ENCODE peak calls at places on chromosomes 1 and 21, in seven cellular contexts. W is activated CD8-positive, alpha-beta memory T cell treated with anti-CD3 and anti-CD28 coated beads for 1 hour; A is hypothalamus; E is substantia nigra; H is SW480; T is nucleus accumbens; F is NCI-H1092. Y is an unnamed sample.

GRCh38 chr1:158095737-158096335 is 84.9 kb upstream of the CD1D start:
- DNase-seq in A (no peak), H (no peak), E (no peak), W (no peak), F (no peak), T (no peak), Y (no peak)

GRCh38 chr1:19885821-19886220 is 3.6 kb downstream of the OTUD3 start:
- DNase-seq in T (no peak), H (no peak), W (no peak), F (no peak), E (no peak), A (no peak), Y (no peak)

GRCh38 chr1:145922266-145922665 is 3.7 kb upstream of the PEX11B start:
- DNase-seq in W (no peak), H (no peak), T (no peak), F (no peak), A (no peak), E (no peak), Y (no peak)

GRCh38 chr21:29072873-29073221 is 601 bp downstream of the CCT8 start:
- DNase-seq in F (no peak), A (no peak), E (no peak), T (no peak), W (no peak), H (no peak), Y (no peak)

GRCh38 chr21:45615145-45615711 is 28.3 kb upstream of the PCBP3 start:
- DNase-seq in E (no peak), T (no peak), A (no peak), H (peak), F (peak), W (peak), Y (no peak)

GRCh38 chr1:167648978-167649752 is 19.1 kb downstream of the RCSD1 start:
- DNase-seq in E (no peak), H (no peak), W (no peak), A (no peak), T (no peak), F (no peak), Y (no peak)

GRCh38 chr1:100034465-100034864 is 64.7 kb downstream of the SLC35A3 start:
- DNase-seq in F (no peak), E (no peak), H (peak), W (no peak), T (no peak), A (no peak), Y (no peak)

GRCh38 chr1:32426489-32427255 is 32.4 kb upstream of the BSDC1 start:
- DNase-seq in H (no peak), W (no peak), A (no peak), T (no peak), F (peak), E (no peak), Y (no peak)

GRCh38 chr1:66403031-66403731 is 130.8 kb upstream of the SGIP1 start:
- DNase-seq in A (no peak), H (no peak), T (no peak), E (no peak), W (no peak), F (no peak), Y (no peak)

GRCh38 chr1:209512821-209513220 is 70.7 kb upstream of the CAMK1G start:
- DNase-seq in E (no peak), F (no peak), A (no peak), H (no peak), W (no peak), T (no peak), Y (no peak)

GRCh38 chr1:64955093-64956066 is 11.0 kb downstream of the JAK1 start:
- DNase-seq in E (no peak), H (no peak), W (no peak), T (no peak), F (no peak), A (no peak), Y (no peak)

GRCh38 chr1:201426395-201427310 is 5.1 kb upstream of the TNNI1 start:
- DNase-seq in W (no peak), E (no peak), H (peak), F (no peak), A (no peak), T (no peak), Y (no peak)

GRCh38 chr1:112866151-112866550 is 89.8 kb downstream of the SLC16A1 start:
- DNase-seq in H (peak), W (no peak), E (no peak), A (no peak), T (no peak), F (no peak), Y (no peak)

GRCh38 chr1:25504706-25505560 is 38.5 kb upstream of the LDLRAP1 start:
- DNase-seq in A (no peak), H (no peak), T (no peak), E (no peak), F (no peak), W (no peak), Y (no peak)

GRCh38 chr1:9907441-9907840 is 2.6 kb downstream of the CTNNBIP1 start:
- DNase-seq in F (no peak), W (no peak), A (no peak), H (no peak), T (no peak), E (no peak), Y (no peak)

GRCh38 chr1:17259233-17259873 is 10.5 kb downstream of the PADI3 start:
- DNase-seq in W (no peak), A (no peak), H (no peak), T (no peak), E (no peak), F (no peak), Y (no peak)

GRCh38 chr1:52601976-52602327 is 219 bp upstream of the GPX7 start:
- DNase-seq in T (peak), W (no peak), A (no peak), F (no peak), H (no peak), E (no peak), Y (no peak)

GRCh38 chr1:67942269-67942668 is 108.2 kb downstream of the DIRAS3 start:
- DNase-seq in H (no peak), F (no peak), T (no peak), E (no peak), W (no peak), A (no peak), Y (no peak)

GRCh38 chr1:221576268-221576667 is 165.6 kb downstream of the DUSP10 start:
- DNase-seq in F (no peak), H (peak), E (no peak), A (no peak), W (no peak), T (no peak), Y (no peak)

GRCh38 chr1:203476223-203476622 is 617 bp downstream of the PRELP start:
- DNase-seq in T (no peak), F (no peak), A (no peak), W (no peak), E (no peak), H (no peak), Y (no peak)

GRCh38 chr21:42317341-42317741 is 2.1 kb upstream of the TFF3 start:
- DNase-seq in A (no peak), H (peak), E (no peak), W (no peak), T (no peak), F (peak), Y (no peak)

GRCh38 chr1:59755084-59755685 is 59.6 kb upstream of the HOOK1 start:
- DNase-seq in A (no peak), W (no peak), F (no peak), T (no peak), H (no peak), E (no peak), Y (no peak)

GRCh38 chr21:44024895-44025353 is 12.8 kb downstream of the TRAPPC10 start:
- DNase-seq in W (no peak), H (no peak), F (no peak), A (no peak), T (peak), E (peak), Y (no peak)

GRCh38 chr21:39726133-39726532 is 18.9 kb upstream of the IGSF5 start:
- DNase-seq in E (no peak), H (no peak), F (no peak), W (no peak), T (no peak), A (no peak), Y (no peak)

GRCh38 chr1:108719654-108720435 is 7.1 kb downstream of the FNDC7 start:
- DNase-seq in A (no peak), F (no peak), W (no peak), H (peak), T (no peak), E (no peak), Y (no peak)

GRCh38 chr1:20166047-20166446 is 19.8 kb upstream of the UBXN10 start:
- DNase-seq in A (no peak), W (no peak), E (no peak), F (no peak), H (no peak), T (no peak), Y (no peak)

GRCh38 chr1:224213438-224214119 is 30.5 kb downstream of the DEGS1 start:
- DNase-seq in H (peak), W (no peak), E (no peak), F (no peak), A (no peak), T (no peak), Y (no peak)

GRCh38 chr1:208593306-208594006 is 349.3 kb upstream of the PLXNA2 start:
- DNase-seq in F (no peak), E (no peak), H (no peak), T (no peak), A (no peak), W (no peak), Y (no peak)